ENCODE peak calls at places on chromosome 18, in six cellular contexts. T is A549, P is IMR-90, N is heart right ventricle, C is fibroblast of pulmonary artery, Q is ovary. M is an unnamed sample.

GRCh38 chr18:48661421-48661820 is 122.6 kb downstream of the CTIF start:
- DNase-seq in Q (no peak), P (no peak), T (no peak), N (no peak), C (no peak), M (no peak)

GRCh38 chr18:75244336-75244735 is 33.7 kb downstream of the TSHZ1 start:
- DNase-seq in T (peak; percentile 9), C (no peak), N (peak; percentile 28), P (no peak), Q (no peak), M (no peak)

GRCh38 chr18:79404567-79404910 is 8.8 kb downstream of the NFATC1 start:
- DNase-seq in P (no peak), N (no peak), T (no peak), C (no peak), Q (no peak), M (no peak)

GRCh38 chr18:66439207-66439606 is 164.7 kb downstream of the CDH19 start:
- DNase-seq in C (no peak), N (no peak), Q (no peak), T (no peak), P (no peak), M (no peak)

GRCh38 chr18:596288-596881 is 403 bp upstream of the CLUL1 start:
- DNase-seq in C (no peak), N (no peak), T (peak; percentile 39), Q (peak; percentile 48), P (no peak), M (no peak)

GRCh38 chr18:78635093-78635800 is 344.4 kb upstream of the SALL3 start:
- DNase-seq in C (no peak), N (no peak), T (no peak), Q (no peak), P (no peak), M (no peak)

GRCh38 chr18:48068916-48069445 is 138.5 kb upstream of the SMAD2 start:
- DNase-seq in T (no peak), Q (no peak), N (no peak), P (no peak), C (no peak), M (no peak)

GRCh38 chr18:63192885-63193349 is 126.7 kb downstream of the BCL2 start:
- DNase-seq in Q (no peak), C (no peak), T (no peak), N (no peak), P (no peak), M (no peak)

GRCh38 chr18:36419913-36420531 is 122.5 kb downstream of the FHOD3 start:
- DNase-seq in T (peak; percentile 39), P (peak; percentile 21), C (peak; percentile 20), Q (no peak), N (no peak), M (no peak)
- TF ChIP-seq CTCF in T (no peak), P (no peak), C (peak; percentile 4), Q (no peak), N (no peak), M (no peak)

DNA sequence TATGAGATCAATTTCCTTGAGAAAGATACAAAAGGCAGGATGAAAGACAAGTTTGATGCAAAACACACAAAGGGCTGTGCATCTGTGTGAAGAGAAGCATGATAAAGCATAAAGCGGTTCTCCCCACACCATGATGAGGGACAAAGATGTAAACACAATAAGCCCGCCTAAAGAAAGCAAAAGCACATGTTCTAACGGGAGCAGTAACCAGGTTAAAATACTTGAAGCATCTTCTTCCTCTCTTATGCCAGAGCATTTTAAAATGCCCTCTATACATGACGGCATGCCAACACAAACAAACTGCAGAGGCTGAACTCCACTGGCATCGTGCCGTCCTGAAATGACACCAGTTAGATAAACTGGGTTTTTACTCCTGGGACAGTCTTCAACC is 89.8 kb downstream of the CDH2 start:
- DNase-seq in Q (no peak), C (peak; percentile 56), N (peak; percentile 29), T (no peak), P (no peak), M (no peak)
- H3K4me3 ChIP-seq in Q (no peak overlapping the region), C (peak overlapping the region; percentile 36), N (no peak overlapping the region), T (peak overlapping the region; percentile 6), P (no peak overlapping the region), M (no peak overlapping the region)

DNA sequence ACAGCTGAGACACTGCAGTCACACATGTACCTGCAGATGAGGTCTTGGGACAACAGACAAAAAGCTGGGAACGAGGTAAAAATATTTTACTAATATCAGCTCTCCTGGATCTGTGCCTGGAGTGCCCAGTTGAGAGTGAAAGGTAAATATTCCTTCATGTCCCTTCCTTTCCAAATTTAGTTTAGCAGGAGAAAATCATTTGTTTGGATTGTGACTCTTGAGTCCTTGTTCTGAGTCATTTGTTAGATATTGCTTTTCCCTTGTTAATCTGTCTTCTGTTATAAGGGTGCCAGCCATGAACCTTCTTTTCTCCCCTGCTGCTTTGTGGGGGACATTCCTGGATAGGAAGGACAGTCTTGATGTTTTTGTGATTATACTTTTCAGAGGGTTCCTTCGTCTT is 329.2 kb downstream of the DSC3 start:
- DNase-seq in Q (no peak), T (no peak), P (no peak), C (no peak), N (no peak), M (no peak)
- TF ChIP-seq CTCF in Q (no peak), T (no peak), P (no peak), C (no peak), N (no peak), M (no peak)

DNA sequence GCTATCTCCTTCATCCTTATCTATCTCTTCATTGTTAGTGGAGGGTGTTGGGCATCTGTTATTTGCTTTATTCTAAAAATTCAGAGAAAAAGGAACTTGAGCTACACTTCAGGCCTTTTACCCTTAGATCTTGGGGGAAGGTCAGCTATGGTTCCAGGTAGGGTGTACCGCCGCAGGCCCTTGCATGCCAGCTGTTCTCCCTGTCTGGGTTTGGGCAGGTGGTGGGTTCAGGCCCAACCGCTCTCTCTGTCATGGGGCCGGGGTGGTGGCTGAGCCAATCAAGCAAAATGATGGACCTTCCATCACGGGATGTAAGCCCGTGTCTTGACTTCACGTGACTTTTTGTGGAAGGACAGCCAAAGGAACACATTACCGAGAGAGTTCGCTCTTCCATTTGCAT is 231.1 kb downstream of the LDLRAD4 start:
- DNase-seq in C (no peak), N (no peak), P (no peak), T (no peak), Q (no peak), M (no peak)
- H3K4me3 ChIP-seq in C (no peak overlapping the region), N (no peak overlapping the region), P (no peak overlapping the region), T (no peak overlapping the region), Q (no peak overlapping the region), M (no peak overlapping the region)

GRCh38 chr18:11980555-11981382 is 538 bp upstream of the IMPA2 start:
- DNase-seq in C (peak; percentile 99), T (peak; percentile 98), N (peak; percentile 99), Q (peak; percentile 98), P (peak; percentile 96), M (peak; percentile 94)
- TF ChIP-seq CTCF in C (peak; percentile 3), T (no peak), N (peak; percentile 11), Q (peak; percentile 34), P (peak; percentile 15), M (no peak)

DNA sequence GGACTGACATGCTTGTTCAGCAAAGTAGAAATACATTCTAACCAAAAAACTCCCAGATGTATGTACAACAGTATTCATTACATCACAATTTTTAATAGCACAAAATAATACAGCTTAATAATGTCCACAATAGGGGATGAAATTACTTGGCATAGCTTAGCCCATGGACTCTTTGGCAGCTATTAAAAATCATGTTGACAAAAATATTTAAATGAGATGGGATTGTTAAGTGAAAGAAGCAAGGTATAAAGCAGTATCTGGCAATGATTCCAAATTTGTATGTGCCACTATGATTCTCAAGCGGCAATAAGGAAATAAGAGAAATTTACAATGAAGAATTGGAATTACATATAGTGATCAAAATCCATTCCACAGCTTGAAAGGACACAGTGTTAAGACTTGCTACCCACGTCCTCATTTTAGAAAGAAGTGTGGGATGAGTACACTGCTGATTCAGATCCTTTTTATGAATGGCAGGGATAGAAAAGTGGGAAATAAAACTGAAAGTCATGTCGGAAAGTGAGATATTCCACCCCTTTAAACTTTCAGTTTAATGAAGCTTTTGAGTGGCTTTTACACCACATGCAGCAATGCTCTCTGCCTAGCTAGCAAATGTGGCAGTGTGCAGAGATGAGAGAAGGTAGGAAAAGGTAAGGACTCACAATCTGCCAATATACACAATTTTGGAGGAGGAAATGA is 2.4 kb downstream of the GAREM1 start:
- DNase-seq in T (no peak), N (no peak), Q (no peak), C (no peak), P (no peak), M (no peak)
- H3K4me3 ChIP-seq in T (no peak overlapping the region), N (peak overlapping the region; percentile 89), Q (no peak overlapping the region), C (peak overlapping the region; percentile 70), P (no peak overlapping the region), M (no peak overlapping the region)

GRCh38 chr18:35939166-35939565 is 33.3 kb upstream of the RMP24 start:
- DNase-seq in Q (no peak), T (no peak), N (no peak), P (no peak), C (peak; percentile 9), M (no peak)
- TF ChIP-seq CTCF in Q (no peak), T (no peak), N (peak; percentile 35), P (no peak), C (peak; percentile 31), M (peak; percentile 21)

GRCh38 chr18:22667158-22667557 is 249.4 kb upstream of the CTAGE1 start:
- DNase-seq in T (no peak), Q (peak; percentile 12), N (no peak), P (no peak), C (no peak), M (no peak)
- H3K4me3 ChIP-seq in T (no peak overlapping the region), Q (no peak overlapping the region), N (no peak overlapping the region), P (no peak overlapping the region), C (no peak overlapping the region), M (no peak overlapping the region)

GRCh38 chr18:7202119-7202680 is 28.7 kb upstream of the LRRC30 start:
- DNase-seq in P (no peak), C (no peak), T (no peak), N (no peak), Q (no peak), M (no peak)

GRCh38 chr18:7201096-7201495 is 29.8 kb upstream of the LRRC30 start:
- DNase-seq in P (no peak), N (no peak), T (no peak), Q (no peak), C (no peak), M (no peak)

GRCh38 chr18:7196421-7196820 is 34.5 kb upstream of the LRRC30 start:
- DNase-seq in Q (no peak), N (no peak), P (no peak), C (no peak), T (no peak), M (no peak)

GRCh38 chr18:7198326-7198725 is 32.6 kb upstream of the LRRC30 start:
- DNase-seq in N (no peak), Q (no peak), T (no peak), C (no peak), P (no peak), M (no peak)
- TF ChIP-seq CTCF in N (no peak), Q (no peak), T (no peak), C (no peak), P (no peak), M (no peak)

M was measured in HFF-Myc.